ENCODE peak calls at places on chromosomes 4 and X, in six cellular contexts. L is activated naive CD8-positive, alpha-beta T cell treated with anti-CD3 and anti-CD28 coated beads, Interleukin-2, amount 50 U/mL, for 24 hours; R is NCI-H69; N is A549; K is AG08396; J is omental fat pad. C is an unnamed sample.

GRCh38 chrX:102746134-102746584 is 25.6 kb downstream of the GPRASP3 start:
- DNase-seq in K (peak), R (peak), N (no peak), L (peak), J (no peak), C (peak)

GRCh38 chrX:153744210-153745066 is 19.6 kb upstream of the PLXNB3 start:
- DNase-seq in L (no peak), N (no peak), K (no peak), R (peak), J (no peak), C (peak)

GRCh38 chr4:85740431-85740861 is 265.5 kb downstream of the ARHGAP24 start:
- DNase-seq in N (no peak), J (no peak), R (no peak), K (no peak), L (no peak), C (no peak)

GRCh38 chr4:38983756-38984647 is 48.2 kb downstream of the TMEM156 start:
- DNase-seq in J (no peak), K (peak), N (no peak), L (no peak), R (no peak), C (no peak)

GRCh38 chr4:152509595-152510209 is 26.2 kb downstream of the FBXW7 start:
- DNase-seq in J (no peak), N (no peak), K (no peak), L (no peak), R (no peak), C (no peak)

GRCh38 chr4:153488006-153488718 is 22.0 kb downstream of the TMEM131L start:
- DNase-seq in J (no peak), R (peak), L (peak), N (no peak), K (peak), C (no peak)

GRCh38 chrX:105017641-105018040 is 202.9 kb downstream of the TEX13A start:
- DNase-seq in N (no peak), K (no peak), R (no peak), J (no peak), L (no peak), C (no peak)

GRCh38 chrX:82237328-82237727 is 1035.4 kb downstream of the SH3BGRL start:
- DNase-seq in K (no peak), L (no peak), N (no peak), J (no peak), R (peak), C (no peak)

GRCh38 chrX:154083134-154083517 is 14.4 kb downstream of the MECP2 start:
- DNase-seq in J (no peak), R (no peak), N (no peak), L (no peak), K (no peak), C (no peak)